ENCODE peak calls at places on chromosomes 4 and X, in six cellular contexts. One of them, this sample, is unnamed.

GRCh38 chr4:38489924-38490639 is 173.9 kb upstream of the KLF3 start:
- DNase-seq in HCT116: no peak
- DNase-seq in PC-3: peak; percentile 48
- DNase-seq in neural progenitor cell: peak; percentile 61
- DNase-seq in SK-N-SH: no peak
- DNase-seq in MM.1S: no peak
- DNase-seq in this sample: peak; percentile 48

GRCh38 chr4:23022032-23022431 is 329.3 kb downstream of the GBA3 start:
- DNase-seq in HCT116: no peak
- DNase-seq in PC-3: peak; percentile 89
- DNase-seq in neural progenitor cell: no peak
- DNase-seq in SK-N-SH: no peak
- DNase-seq in MM.1S: no peak
- DNase-seq in this sample: peak; percentile 78

GRCh38 chr4:41256131-41256739 is 493 bp upstream of the UCHL1 start:
- DNase-seq in HCT116: no peak
- DNase-seq in PC-3: no peak
- DNase-seq in neural progenitor cell: peak; percentile 56
- DNase-seq in SK-N-SH: peak; percentile 60
- DNase-seq in MM.1S: no peak
- DNase-seq in this sample: peak; percentile 36

GRCh38 chr4:101104264-101105052 is 242.9 kb downstream of the PPP3CA start:
- DNase-seq in HCT116: no peak
- DNase-seq in PC-3: no peak
- DNase-seq in neural progenitor cell: no peak
- DNase-seq in SK-N-SH: no peak
- DNase-seq in MM.1S: no peak
- DNase-seq in this sample: no peak

GRCh38 chrX:69501433-69501832 is 2.7 kb upstream of the NALF2 start:
- DNase-seq in HCT116: peak; percentile 48
- DNase-seq in PC-3: peak; percentile 7
- DNase-seq in neural progenitor cell: peak; percentile 79
- DNase-seq in SK-N-SH: no peak
- DNase-seq in MM.1S: peak; percentile 12
- DNase-seq in this sample: no peak

GRCh38 chr4:74410272-74410671 is 34.7 kb upstream of the AREG start:
- DNase-seq in HCT116: no peak
- DNase-seq in PC-3: no peak
- DNase-seq in neural progenitor cell: no peak
- DNase-seq in SK-N-SH: no peak
- DNase-seq in MM.1S: no peak
- DNase-seq in this sample: peak; percentile 53

GRCh38 chr4:48248559-48248953 is 21.1 kb downstream of the TEC start:
- DNase-seq in HCT116: no peak
- DNase-seq in PC-3: no peak
- DNase-seq in neural progenitor cell: no peak
- DNase-seq in SK-N-SH: no peak
- DNase-seq in MM.1S: no peak
- DNase-seq in this sample: no peak

GRCh38 chr4:20074450-20074849 is 177.3 kb upstream of the SLIT2 start:
- DNase-seq in HCT116: no peak
- DNase-seq in PC-3: peak; percentile 4
- DNase-seq in neural progenitor cell: no peak
- DNase-seq in SK-N-SH: no peak
- DNase-seq in MM.1S: no peak
- DNase-seq in this sample: no peak

GRCh38 chrX:40104649-40105015 is 6.9 kb upstream of the BCOR start:
- DNase-seq in HCT116: no peak
- DNase-seq in PC-3: peak; percentile 65
- DNase-seq in neural progenitor cell: peak; percentile 53
- DNase-seq in SK-N-SH: peak; percentile 60
- DNase-seq in MM.1S: peak; percentile 38
- DNase-seq in this sample: peak; percentile 84

GRCh38 chrX:43481601-43482000 is 174.5 kb upstream of the MAOA start:
- DNase-seq in HCT116: no peak
- DNase-seq in PC-3: no peak
- DNase-seq in neural progenitor cell: peak; percentile 47
- DNase-seq in SK-N-SH: no peak
- DNase-seq in MM.1S: no peak
- DNase-seq in this sample: no peak

GRCh38 chr4:80189956-80190671 is 7.2 kb upstream of the PRDM8 start:
- DNase-seq in HCT116: no peak
- DNase-seq in PC-3: no peak
- DNase-seq in neural progenitor cell: peak; percentile 63
- DNase-seq in SK-N-SH: no peak
- DNase-seq in MM.1S: no peak
- DNase-seq in this sample: peak; percentile 25

GRCh38 chrX:44748014-44748413 is 95.8 kb upstream of the DUSP21 start:
- DNase-seq in HCT116: no peak
- DNase-seq in PC-3: peak; percentile 21
- DNase-seq in neural progenitor cell: no peak
- DNase-seq in SK-N-SH: peak; percentile 40
- DNase-seq in MM.1S: no peak
- DNase-seq in this sample: peak; percentile 59

GRCh38 chr4:24103434-24104168 is 213.8 kb upstream of the PPARGC1A start:
- DNase-seq in HCT116: no peak
- DNase-seq in PC-3: no peak
- DNase-seq in neural progenitor cell: no peak
- DNase-seq in SK-N-SH: no peak
- DNase-seq in MM.1S: no peak
- DNase-seq in this sample: no peak

GRCh38 chr4:48439988-48440387 is 43.2 kb upstream of the SLC10A4 start:
- DNase-seq in HCT116: no peak
- DNase-seq in PC-3: no peak
- DNase-seq in neural progenitor cell: no peak
- DNase-seq in SK-N-SH: no peak
- DNase-seq in MM.1S: no peak
- DNase-seq in this sample: no peak

GRCh38 chr4:86416081-86416480 is 56.2 kb upstream of the MAPK10 start:
- DNase-seq in HCT116: no peak
- DNase-seq in PC-3: no peak
- DNase-seq in neural progenitor cell: no peak
- DNase-seq in SK-N-SH: no peak
- DNase-seq in MM.1S: no peak
- DNase-seq in this sample: no peak

GRCh38 chrX:154116514-154116913 is 19.0 kb upstream of the MECP2 start:
- DNase-seq in HCT116: no peak
- DNase-seq in PC-3: no peak
- DNase-seq in neural progenitor cell: peak; percentile 34
- DNase-seq in SK-N-SH: no peak
- DNase-seq in MM.1S: no peak
- DNase-seq in this sample: no peak

GRCh38 chr4:77196866-77197265 is 39.9 kb downstream of the CCNG2 start:
- DNase-seq in HCT116: no peak
- DNase-seq in PC-3: no peak
- DNase-seq in neural progenitor cell: no peak
- DNase-seq in SK-N-SH: no peak
- DNase-seq in MM.1S: peak; percentile 85
- DNase-seq in this sample: no peak

GRCh38 chr4:108237693-108238092 is 69.0 kb upstream of the LEF1 start:
- DNase-seq in HCT116: no peak
- DNase-seq in PC-3: no peak
- DNase-seq in neural progenitor cell: no peak
- DNase-seq in SK-N-SH: no peak
- DNase-seq in MM.1S: no peak
- DNase-seq in this sample: no peak

GRCh38 chr4:108244576-108244975 is 75.8 kb upstream of the LEF1 start:
- DNase-seq in HCT116: no peak
- DNase-seq in PC-3: no peak
- DNase-seq in neural progenitor cell: no peak
- DNase-seq in SK-N-SH: no peak
- DNase-seq in MM.1S: no peak
- DNase-seq in this sample: no peak

DNA sequence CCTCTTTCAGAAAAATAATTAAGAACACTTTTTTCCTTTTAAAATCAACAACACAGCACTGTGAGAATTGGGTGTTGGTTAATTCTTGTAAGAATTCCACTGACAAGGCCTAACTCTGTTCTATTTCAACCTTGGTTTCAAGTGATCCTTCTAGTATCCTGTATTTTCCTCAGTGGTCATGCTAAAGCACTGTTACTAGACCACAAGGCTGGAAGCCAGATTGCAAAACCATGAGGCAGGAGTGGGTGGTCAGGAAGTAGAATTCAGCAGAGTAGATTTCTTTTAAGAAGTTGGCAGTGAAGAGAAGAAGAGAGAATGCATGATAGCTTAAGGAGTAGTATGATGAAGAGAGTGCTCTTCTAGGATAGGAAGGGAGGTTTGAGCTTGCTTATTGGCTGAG is 71.6 kb upstream of the LEF1 start:
- DNase-seq in HCT116: no peak
- DNase-seq in PC-3: no peak
- DNase-seq in neural progenitor cell: no peak
- DNase-seq in SK-N-SH: no peak
- DNase-seq in MM.1S: no peak
- DNase-seq in this sample: no peak
- TF ChIP-seq EZH2phosphoT487 in HCT116: no peak
- TF ChIP-seq EZH2phosphoT487 in PC-3: no peak
- TF ChIP-seq EZH2phosphoT487 in neural progenitor cell: no peak
- TF ChIP-seq EZH2phosphoT487 in SK-N-SH: no peak
- TF ChIP-seq EZH2phosphoT487 in MM.1S: no peak
- TF ChIP-seq EZH2phosphoT487 in this sample: no peak

DNA sequence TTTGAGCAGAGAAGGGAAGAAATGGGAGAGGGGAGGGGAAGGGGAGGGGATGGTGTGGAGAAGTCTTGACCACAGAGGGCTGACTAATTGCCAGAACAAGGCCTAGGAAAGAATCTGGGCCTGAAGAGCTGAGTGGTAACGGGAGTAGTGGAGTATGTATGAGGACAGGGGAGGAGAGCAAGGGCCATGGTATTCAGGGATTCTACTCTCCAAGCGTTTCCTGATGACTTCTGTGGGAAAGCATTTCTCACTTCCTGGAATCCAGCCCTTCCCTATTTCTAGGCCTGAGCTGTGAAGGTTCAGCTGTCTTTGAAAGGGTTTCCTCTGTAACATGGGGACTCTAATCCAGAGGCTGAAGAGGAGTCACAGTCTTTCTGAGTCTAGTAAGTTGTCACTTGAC is 19.7 kb upstream of the SOX3 start:
- DNase-seq in HCT116: no peak
- DNase-seq in PC-3: peak; percentile 2
- DNase-seq in neural progenitor cell: no peak
- DNase-seq in SK-N-SH: no peak
- DNase-seq in MM.1S: no peak
- DNase-seq in this sample: peak; percentile 41
- H3K9ac ChIP-seq in HCT116: no peak overlapping the region
- H3K9ac ChIP-seq in PC-3: no peak overlapping the region
- H3K9ac ChIP-seq in neural progenitor cell: no peak overlapping the region
- H3K9ac ChIP-seq in SK-N-SH: no peak overlapping the region
- H3K9ac ChIP-seq in MM.1S: no peak overlapping the region
- H3K9ac ChIP-seq in this sample: no peak overlapping the region

GRCh38 chrX:138890491-138890890 is 179.0 kb upstream of the FGF13 start:
- DNase-seq in HCT116: no peak
- DNase-seq in PC-3: no peak
- DNase-seq in neural progenitor cell: no peak
- DNase-seq in SK-N-SH: no peak
- DNase-seq in MM.1S: no peak
- DNase-seq in this sample: peak; percentile 43

GRCh38 chrX:138889152-138889551 is 177.6 kb upstream of the FGF13 start:
- DNase-seq in HCT116: no peak
- DNase-seq in PC-3: no peak
- DNase-seq in neural progenitor cell: no peak
- DNase-seq in SK-N-SH: no peak
- DNase-seq in MM.1S: no peak
- DNase-seq in this sample: no peak

GRCh38 chrX:138885886-138886285 is 174.4 kb upstream of the FGF13 start:
- DNase-seq in HCT116: no peak
- DNase-seq in PC-3: peak; percentile 78
- DNase-seq in neural progenitor cell: no peak
- DNase-seq in SK-N-SH: no peak
- DNase-seq in MM.1S: no peak
- DNase-seq in this sample: peak; percentile 68

GRCh38 chrX:138886769-138887168 is 175.3 kb upstream of the FGF13 start:
- DNase-seq in HCT116: no peak
- DNase-seq in PC-3: peak; percentile 94
- DNase-seq in neural progenitor cell: no peak
- DNase-seq in SK-N-SH: no peak
- DNase-seq in MM.1S: no peak
- DNase-seq in this sample: peak; percentile 12
- TF ChIP-seq EZH2phosphoT487 in HCT116: no peak
- TF ChIP-seq EZH2phosphoT487 in PC-3: no peak
- TF ChIP-seq EZH2phosphoT487 in neural progenitor cell: no peak
- TF ChIP-seq EZH2phosphoT487 in SK-N-SH: no peak
- TF ChIP-seq EZH2phosphoT487 in MM.1S: no peak
- TF ChIP-seq EZH2phosphoT487 in this sample: no peak

GRCh38 chr4:8394125-8394524 is 46.4 kb downstream of the ACOX3 start:
- DNase-seq in HCT116: no peak
- DNase-seq in PC-3: no peak
- DNase-seq in neural progenitor cell: peak; percentile 54
- DNase-seq in SK-N-SH: no peak
- DNase-seq in MM.1S: no peak
- DNase-seq in this sample: peak; percentile 66
- H3K9ac ChIP-seq in HCT116: no peak overlapping the region
- H3K9ac ChIP-seq in PC-3: no peak overlapping the region
- H3K9ac ChIP-seq in neural progenitor cell: no peak overlapping the region
- H3K9ac ChIP-seq in SK-N-SH: peak overlapping the region; percentile 23
- H3K9ac ChIP-seq in MM.1S: no peak overlapping the region
- H3K9ac ChIP-seq in this sample: peak overlapping the region; percentile 65

DNA sequence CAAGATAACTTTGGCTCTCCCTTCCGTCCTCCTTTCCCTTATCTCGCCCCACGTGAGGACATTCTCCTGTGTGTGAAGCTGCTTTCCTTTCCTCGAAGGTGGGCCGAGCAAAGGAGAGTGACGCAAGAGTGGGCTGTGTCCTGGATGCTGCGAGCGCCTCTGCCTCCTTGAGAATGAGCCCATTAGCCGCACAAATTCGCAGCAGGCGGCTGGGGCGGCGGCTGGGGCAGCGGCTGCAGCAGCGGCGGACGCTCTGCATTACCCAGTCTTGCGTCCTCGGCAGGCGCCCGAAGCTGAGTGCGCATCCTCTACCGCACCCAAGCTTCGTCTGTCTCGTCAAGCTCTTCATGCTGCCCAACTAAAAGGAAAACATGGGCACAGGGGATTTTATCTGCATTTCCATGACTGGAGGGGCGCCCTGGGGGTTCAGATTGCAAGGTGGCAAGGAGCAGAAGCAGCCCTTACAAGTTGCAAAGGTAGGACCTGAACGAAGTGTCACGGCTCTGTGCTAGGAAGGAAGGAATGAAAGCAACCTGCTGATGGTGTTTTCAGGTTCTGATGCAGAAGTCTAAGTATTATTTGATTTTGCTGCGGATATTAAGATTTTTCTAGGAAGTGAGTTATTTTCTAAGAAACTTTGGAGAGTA is at the start of gene SYNPO2:
- DNase-seq in HCT116: peak; percentile 57
- DNase-seq in PC-3: peak; percentile 59
- DNase-seq in neural progenitor cell: peak; percentile 89
- DNase-seq in SK-N-SH: peak; percentile 78
- DNase-seq in MM.1S: peak; percentile 51
- DNase-seq in this sample: peak; percentile 95
- TF ChIP-seq EZH2phosphoT487 in HCT116: no peak
- TF ChIP-seq EZH2phosphoT487 in PC-3: no peak
- TF ChIP-seq EZH2phosphoT487 in neural progenitor cell: no peak
- TF ChIP-seq EZH2phosphoT487 in SK-N-SH: no peak
- TF ChIP-seq EZH2phosphoT487 in MM.1S: no peak
- TF ChIP-seq EZH2phosphoT487 in this sample: no peak

This sample was measured in GM23248.